ENCODE peak calls at places on chromosomes 1 and 21, in four cellular contexts. L is SJSA1, D is pancreas, C is aorta. N is an unnamed sample.

GRCh38 chr1:56376188-56376984 is 203.0 kb downstream of the PLPP3 start:
- DNase-seq in L (no peak), C (peak; percentile 85), D (no peak), N (no peak)

GRCh38 chr1:200867018-200867811 is 5.6 kb upstream of the GPR25 start:
- DNase-seq in D (no peak), C (no peak), L (peak; percentile 42), N (no peak)

GRCh38 chr21:33954395-33954794 is 38.8 kb upstream of the ATP5PO start:
- DNase-seq in L (no peak), C (no peak), D (no peak), N (no peak)

GRCh38 chr1:167629681-167630567 is at the start of gene RCSD1:
- DNase-seq in C (peak; percentile 64), D (peak; percentile 69), L (no peak), N (no peak)

GRCh38 chr1:175269151-175269550 is 76.6 kb upstream of the KIAA0040 start:
- DNase-seq in D (no peak), L (no peak), C (no peak), N (no peak)

GRCh38 chr1:234069760-234070159 is 165.3 kb downstream of the SLC35F3 start:
- DNase-seq in L (no peak), D (no peak), C (no peak), N (peak; percentile 30)

GRCh38 chr1:84301759-84302380 is 362 bp downstream of the SAMD13 start:
- DNase-seq in C (no peak), L (no peak), D (no peak), N (no peak)

GRCh38 chr1:95168638-95169411 is 51.7 kb downstream of the TLCD4 start:
- DNase-seq in C (no peak), L (no peak), D (no peak), N (no peak)

GRCh38 chr1:116374340-116375164 is 1.5 kb downstream of the ATP1A1 start:
- DNase-seq in C (no peak), L (peak; percentile 6), D (no peak), N (no peak)

GRCh38 chr1:27650527-27651175 is 15.7 kb upstream of the FGR start:
- DNase-seq in C (no peak), D (no peak), L (peak; percentile 16), N (no peak)

GRCh38 chr1:37930246-37931142 is 16.4 kb downstream of the INPP5B start:
- DNase-seq in C (no peak), D (peak; percentile 19), L (no peak), N (no peak)

GRCh38 chr21:46509760-46510159 is 51.1 kb downstream of the DIP2A start:
- DNase-seq in L (no peak), C (no peak), D (no peak), N (no peak)

GRCh38 chr1:193486671-193487229 is 300.3 kb upstream of the B3GALT2 start:
- DNase-seq in C (no peak), L (no peak), D (no peak), N (no peak)

GRCh38 chr1:67213164-67213563 is 46.9 kb downstream of the IL23R start:
- DNase-seq in C (no peak), D (no peak), L (no peak), N (no peak)

GRCh38 chr1:156848461-156849150 is 10.3 kb downstream of the INSRR start:
- DNase-seq in L (no peak), C (peak; percentile 68), D (no peak), N (no peak)

GRCh38 chr1:198153103-198153502 is 3.7 kb upstream of the NEK7 start:
- DNase-seq in D (no peak), L (no peak), C (peak; percentile 78), N (no peak)

GRCh38 chr21:45623436-45623835 is 20.1 kb upstream of the PCBP3 start:
- DNase-seq in L (no peak), C (no peak), D (no peak), N (no peak)

GRCh38 chr1:241934181-241934815 is 23.3 kb upstream of the BECN2 start:
- DNase-seq in L (no peak), D (no peak), C (no peak), N (no peak)

GRCh38 chr1:77504986-77505385 is 177.5 kb downstream of the ZZZ3 start:
- DNase-seq in L (no peak), D (no peak), C (no peak), N (no peak)

GRCh38 chr1:29124366-29125236 is 898 bp upstream of the TMEM200B start:
- DNase-seq in D (peak; percentile 77), C (peak; percentile 89), L (peak; percentile 90), N (no peak)

GRCh38 chr21:42417533-42417932 is 13.8 kb downstream of the UBASH3A start:
- DNase-seq in C (no peak), L (no peak), D (no peak), N (no peak)

GRCh38 chr1:85824066-85824835 is 116.0 kb upstream of the ZNHIT6 start:
- DNase-seq in D (no peak), L (no peak), C (no peak), N (no peak)

GRCh38 chr1:26094677-26095383 is 16.8 kb upstream of the PDIK1L start:
- DNase-seq in D (peak; percentile 59), L (no peak), C (peak; percentile 50), N (peak; percentile 61)

GRCh38 chr1:165144757-165145397 is 211.6 kb downstream of the LMX1A start:
- DNase-seq in D (peak; percentile 60), L (peak; percentile 46), C (no peak), N (peak; percentile 61)

GRCh38 chr1:224217655-224218615 is 34.9 kb downstream of the DEGS1 start:
- DNase-seq in L (no peak), D (no peak), C (no peak), N (no peak)
- H3K27ac ChIP-seq in L (no peak overlapping the region), D (no peak overlapping the region), C (no peak overlapping the region), N (no peak overlapping the region)

DNA sequence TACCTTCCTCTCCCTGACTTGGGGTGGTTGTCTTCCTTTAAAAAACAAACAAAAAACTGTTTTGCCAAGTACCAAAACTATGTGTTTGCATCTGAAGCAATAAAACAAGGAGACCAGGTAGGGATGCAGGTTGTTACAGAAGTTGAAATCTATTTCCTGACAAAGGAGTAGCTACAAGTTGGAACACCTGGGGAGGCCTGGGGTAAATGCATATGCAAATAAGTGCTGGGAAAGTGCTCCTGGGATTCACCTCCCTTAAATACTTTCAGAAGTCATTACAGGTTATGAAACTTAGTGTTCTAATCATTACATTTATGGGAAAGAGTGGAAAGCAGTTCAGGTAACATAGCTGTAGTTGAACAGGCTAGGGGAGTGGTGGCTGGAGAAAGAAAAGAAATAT is 1.9 kb upstream of the TSNAX start:
- DNase-seq in L (no peak), D (no peak), C (no peak), N (no peak)
- H3K27ac ChIP-seq in L (no peak overlapping the region), D (no peak overlapping the region), C (no peak overlapping the region), N (no peak overlapping the region)

GRCh38 chr1:34750610-34751009 is 4.2 kb upstream of the GJB5 start:
- DNase-seq in D (no peak), C (no peak), L (no peak), N (no peak)

GRCh38 chr1:34755961-34756360 is 1.1 kb downstream of the GJB5 start:
- DNase-seq in D (no peak), C (no peak), L (no peak), N (no peak)

GRCh38 chr1:34749983-34750382 is 4.9 kb upstream of the GJB5 start:
- DNase-seq in L (no peak), D (no peak), C (no peak), N (no peak)

GRCh38 chr1:34754878-34755637 is at the start of gene GJB5:
- DNase-seq in D (no peak), C (no peak), L (no peak), N (no peak)

DNA sequence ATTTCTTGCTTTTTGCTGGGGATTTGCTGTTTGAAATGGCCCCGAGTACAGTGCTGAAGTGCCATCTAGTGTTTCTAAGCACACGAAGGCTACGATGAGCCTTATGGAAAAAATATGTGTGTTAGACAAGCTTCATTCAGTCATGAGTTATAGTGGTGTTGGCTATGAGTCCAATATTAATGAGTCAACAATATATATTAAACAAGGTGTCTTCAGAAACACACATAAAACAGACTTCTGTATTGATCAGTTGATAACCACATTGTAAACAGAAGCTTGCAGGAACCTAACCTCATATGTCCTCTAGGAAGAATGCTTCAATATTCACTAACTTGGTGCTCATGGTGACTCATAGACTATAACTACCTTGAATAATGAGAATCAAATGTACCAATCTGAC is 1.7 kb upstream of the GJB5 start:
- DNase-seq in L (no peak), D (no peak), C (no peak), N (no peak)
- H3K27ac ChIP-seq in L (no peak overlapping the region), D (no peak overlapping the region), C (no peak overlapping the region), N (no peak overlapping the region)

GRCh38 chr1:21319447-21320407 is 29.5 kb upstream of the ECE1 start:
- DNase-seq in D (peak; percentile 74), L (peak; percentile 47), C (peak; percentile 68), N (no peak)
- H3K27ac ChIP-seq in D (peak overlapping the region; percentile 46), L (no peak overlapping the region), C (peak overlapping the region; percentile 84), N (peak overlapping the region; percentile 80)

GRCh38 chr1:226882631-226883409 is 12.4 kb downstream of the PSEN2 start:
- DNase-seq in C (no peak), L (peak; percentile 49), D (no peak), N (no peak)
- H3K27ac ChIP-seq in C (no peak overlapping the region), L (no peak overlapping the region), D (no peak overlapping the region), N (no peak overlapping the region)

DNA sequence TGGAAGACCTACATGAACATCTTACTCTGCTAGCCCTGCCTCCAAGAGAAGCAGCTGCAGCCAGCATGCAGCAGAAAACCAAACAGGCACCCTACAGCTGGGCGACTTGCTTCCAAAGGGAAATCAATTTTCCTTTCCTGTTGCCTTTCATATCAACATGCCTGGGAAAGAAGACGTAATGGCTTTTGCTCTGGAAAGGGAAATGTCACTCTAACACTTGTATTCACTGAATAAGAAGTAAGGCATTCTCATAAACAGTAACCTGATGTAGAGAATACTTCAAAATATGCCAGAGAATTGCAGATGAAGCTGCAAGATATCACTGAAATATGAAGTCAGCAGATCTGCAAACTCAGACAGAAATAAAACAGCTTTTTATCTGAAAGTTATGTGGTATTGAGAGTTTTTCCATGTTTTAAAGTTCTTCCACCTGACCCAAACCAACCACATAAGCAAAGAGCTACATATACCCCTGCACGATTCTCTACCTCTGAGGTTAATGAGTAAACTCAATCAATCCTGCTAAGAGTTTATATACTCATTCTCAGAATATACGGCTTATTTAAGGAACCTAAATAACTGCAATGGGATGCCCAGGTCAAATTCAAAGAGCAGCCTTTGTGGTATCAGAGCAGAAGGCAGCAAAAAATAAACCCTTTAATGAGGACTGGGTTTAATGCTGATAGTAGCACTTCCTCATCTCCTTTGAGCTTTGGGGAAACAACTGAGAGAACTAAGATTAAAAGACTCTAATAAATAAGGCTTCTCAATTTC is 150.9 kb downstream of the RERE start:
- DNase-seq in C (no peak), L (no peak), D (no peak), N (no peak)
- H3K27ac ChIP-seq in C (no peak overlapping the region), L (no peak overlapping the region), D (no peak overlapping the region), N (peak overlapping the region; percentile 42)

GRCh38 chr1:222813866-222814535 is 838 bp upstream of the DISP1 start:
- DNase-seq in D (no peak), L (peak; percentile 61), C (no peak), N (no peak)
- H3K27ac ChIP-seq in D (peak overlapping the region; percentile 53), L (peak overlapping the region; percentile 37), C (no peak overlapping the region), N (no peak overlapping the region)